ENCODE peak calls at places on chromosomes 6 and 20, in six cellular contexts. K is activated CD8-positive, alpha-beta memory T cell treated with anti-CD3 and anti-CD28 coated beads, Interleukin-2, amount 50 U/mL, for 4 hours; R is stimulated activated CD8-positive, alpha-beta memory T cell treated with anti-CD3 and anti-CD28 coated beads, Interleukin-15, amount 100 ng/mL, for 1 hour; P is A549; E is ovary; V is posterior vena cava. O is an unnamed sample.

GRCh38 chr20:9374068-9374467 is 140.3 kb upstream of the LAMP5 start:
- DNase-seq in K (no peak), R (no peak), P (no peak), E (no peak), V (no peak), O (no peak)

GRCh38 chr6:87944541-87944954 is 103.1 kb upstream of the SPACA1 start:
- DNase-seq in K (no peak), R (no peak), P (peak), E (no peak), V (peak), O (no peak)

GRCh38 chr6:41560440-41561192 is 14.4 kb downstream of the FOXP4 start:
- DNase-seq in K (peak), R (peak), P (no peak), E (peak), V (peak), O (peak)

GRCh38 chr6:133548409-133548808 is 307.3 kb downstream of the EYA4 start:
- DNase-seq in K (no peak), R (no peak), P (peak), E (no peak), V (no peak), O (no peak)

GRCh38 chr6:36563237-36563927 is 16.1 kb upstream of the STK38 start:
- DNase-seq in K (no peak), R (no peak), P (no peak), E (no peak), V (no peak), O (no peak)

GRCh38 chr6:34161857-34162515 is 16.1 kb upstream of the GRM4 start:
- DNase-seq in K (no peak), R (no peak), P (no peak), E (no peak), V (peak), O (no peak)

GRCh38 chr6:156901309-156902019 is 124.3 kb downstream of the ARID1B start:
- DNase-seq in K (no peak), R (no peak), P (no peak), E (no peak), V (no peak), O (no peak)

GRCh38 chr6:44176935-44177509 is 18.4 kb downstream of the CAPN11 start:
- DNase-seq in K (no peak), R (no peak), P (no peak), E (no peak), V (peak), O (peak)

GRCh38 chr20:42183147-42183546 is 565.0 kb upstream of the CHD6 start:
- DNase-seq in K (no peak), R (no peak), P (no peak), E (no peak), V (no peak), O (no peak)

GRCh38 chr20:23445596-23446217 is 6.2 kb downstream of the CSTL1 start:
- DNase-seq in K (no peak), R (no peak), P (peak), E (no peak), V (no peak), O (no peak)

GRCh38 chr6:63997727-63998126 is 362.1 kb downstream of the PHF3 start:
- DNase-seq in K (no peak), R (no peak), P (no peak), E (no peak), V (no peak), O (no peak)

GRCh38 chr6:3841711-3842565 is 7.2 kb upstream of the FAM50B start:
- DNase-seq in K (no peak), R (no peak), P (peak), E (no peak), V (peak), O (no peak)

GRCh38 chr6:14880052-14880451 is 365.8 kb upstream of the JARID2 start:
- DNase-seq in K (no peak), R (no peak), P (no peak), E (no peak), V (peak), O (no peak)

GRCh38 chr20:62461157-62461556 is 14.6 kb downstream of the GATA5 start:
- DNase-seq in K (no peak), R (no peak), P (no peak), E (no peak), V (no peak), O (no peak)

GRCh38 chr6:44178424-44179071 is 19.9 kb downstream of the CAPN11 start:
- DNase-seq in K (no peak), R (no peak), P (no peak), E (no peak), V (peak), O (no peak)

GRCh38 chr6:130575971-130576370 is 210.2 kb downstream of the TMEM200A start:
- DNase-seq in K (peak), R (peak), P (no peak), E (no peak), V (no peak), O (peak)

O was measured in natural killer cell.